ENCODE peak calls at places on chromosome 21, in eight cellular contexts. One of them, this sample, is unnamed.

GRCh38 chr21:39082656-39083376 is 100.4 kb downstream of the PSMG1 start:
- DNase-seq in endodermal cell: peak
- DNase-seq in psoas muscle: no peak
- DNase-seq in left lung: no peak
- DNase-seq in PC-3: peak
- DNase-seq in cardiac muscle cell: no peak
- DNase-seq in kidney: no peak
- DNase-seq in HCT116: peak
- DNase-seq in this sample: no peak

GRCh38 chr21:45042664-45043161 is 31.7 kb upstream of the ADARB1 start:
- DNase-seq in endodermal cell: no peak
- DNase-seq in psoas muscle: no peak
- DNase-seq in left lung: no peak
- DNase-seq in PC-3: no peak
- DNase-seq in cardiac muscle cell: no peak
- DNase-seq in kidney: no peak
- DNase-seq in HCT116: no peak
- DNase-seq in this sample: no peak

GRCh38 chr21:45981641-45982255 is at the start of gene COL6A1:
- DNase-seq in endodermal cell: peak
- DNase-seq in psoas muscle: peak
- DNase-seq in left lung: peak
- DNase-seq in PC-3: peak
- DNase-seq in cardiac muscle cell: peak
- DNase-seq in kidney: peak
- DNase-seq in HCT116: no peak
- DNase-seq in this sample: peak

GRCh38 chr21:39137248-39138186 is 45.7 kb downstream of the PSMG1 start:
- DNase-seq in endodermal cell: peak
- DNase-seq in psoas muscle: no peak
- DNase-seq in left lung: no peak
- DNase-seq in PC-3: peak
- DNase-seq in cardiac muscle cell: peak
- DNase-seq in kidney: no peak
- DNase-seq in HCT116: no peak
- DNase-seq in this sample: no peak

GRCh38 chr21:27244356-27244755 is 277.5 kb upstream of the ADAMTS5 start:
- DNase-seq in endodermal cell: no peak
- DNase-seq in psoas muscle: no peak
- DNase-seq in left lung: no peak
- DNase-seq in PC-3: no peak
- DNase-seq in cardiac muscle cell: peak
- DNase-seq in kidney: no peak
- DNase-seq in HCT116: no peak
- DNase-seq in this sample: no peak

GRCh38 chr21:45554477-45555175 is 12.4 kb upstream of the SLC19A1 start:
- DNase-seq in endodermal cell: peak
- DNase-seq in psoas muscle: peak
- DNase-seq in left lung: peak
- DNase-seq in PC-3: peak
- DNase-seq in cardiac muscle cell: peak
- DNase-seq in kidney: peak
- DNase-seq in HCT116: peak
- DNase-seq in this sample: peak

GRCh38 chr21:27519357-27519756 is 552.5 kb upstream of the ADAMTS5 start:
- DNase-seq in endodermal cell: no peak
- DNase-seq in psoas muscle: no peak
- DNase-seq in left lung: no peak
- DNase-seq in PC-3: peak
- DNase-seq in cardiac muscle cell: peak
- DNase-seq in kidney: no peak
- DNase-seq in HCT116: no peak
- DNase-seq in this sample: no peak

GRCh38 chr21:44896561-44897286 is 23.2 kb upstream of the PTTG1IP start:
- DNase-seq in endodermal cell: no peak
- DNase-seq in psoas muscle: peak
- DNase-seq in left lung: peak
- DNase-seq in PC-3: no peak
- DNase-seq in cardiac muscle cell: no peak
- DNase-seq in kidney: peak
- DNase-seq in HCT116: no peak
- DNase-seq in this sample: no peak

GRCh38 chr21:38075833-38076567 is 159.7 kb upstream of the KCNJ6 start:
- DNase-seq in endodermal cell: no peak
- DNase-seq in psoas muscle: no peak
- DNase-seq in left lung: no peak
- DNase-seq in PC-3: peak
- DNase-seq in cardiac muscle cell: no peak
- DNase-seq in kidney: no peak
- DNase-seq in HCT116: no peak
- DNase-seq in this sample: no peak

GRCh38 chr21:39182484-39183271 is 573 bp downstream of the PSMG1 start:
- DNase-seq in endodermal cell: no peak
- DNase-seq in psoas muscle: no peak
- DNase-seq in left lung: no peak
- DNase-seq in PC-3: peak
- DNase-seq in cardiac muscle cell: peak
- DNase-seq in kidney: no peak
- DNase-seq in HCT116: no peak
- DNase-seq in this sample: no peak

GRCh38 chr21:38930065-38930464 is 124.3 kb downstream of the ETS2 start:
- DNase-seq in endodermal cell: no peak
- DNase-seq in psoas muscle: no peak
- DNase-seq in left lung: no peak
- DNase-seq in PC-3: no peak
- DNase-seq in cardiac muscle cell: no peak
- DNase-seq in kidney: no peak
- DNase-seq in HCT116: no peak
- DNase-seq in this sample: no peak

GRCh38 chr21:45341261-45341660 is 53.6 kb upstream of the POFUT2 start:
- DNase-seq in endodermal cell: no peak
- DNase-seq in psoas muscle: no peak
- DNase-seq in left lung: peak
- DNase-seq in PC-3: no peak
- DNase-seq in cardiac muscle cell: no peak
- DNase-seq in kidney: no peak
- DNase-seq in HCT116: no peak
- DNase-seq in this sample: no peak

GRCh38 chr21:28393279-28393678 is 599.4 kb downstream of the LTN1 start:
- DNase-seq in endodermal cell: no peak
- DNase-seq in psoas muscle: no peak
- DNase-seq in left lung: no peak
- DNase-seq in PC-3: peak
- DNase-seq in cardiac muscle cell: no peak
- DNase-seq in kidney: peak
- DNase-seq in HCT116: no peak
- DNase-seq in this sample: no peak

GRCh38 chr21:44389335-44389734 is 35.9 kb downstream of the TRPM2 start:
- DNase-seq in endodermal cell: no peak
- DNase-seq in psoas muscle: no peak
- DNase-seq in left lung: no peak
- DNase-seq in PC-3: no peak
- DNase-seq in cardiac muscle cell: no peak
- DNase-seq in kidney: no peak
- DNase-seq in HCT116: no peak
- DNase-seq in this sample: no peak

GRCh38 chr21:45293726-45294401 is 6.2 kb upstream of the POFUT2 start:
- DNase-seq in endodermal cell: peak
- DNase-seq in psoas muscle: no peak
- DNase-seq in left lung: peak
- DNase-seq in PC-3: no peak
- DNase-seq in cardiac muscle cell: no peak
- DNase-seq in kidney: peak
- DNase-seq in HCT116: no peak
- DNase-seq in this sample: peak

GRCh38 chr21:45418301-45419071 is 13.5 kb downstream of the COL18A1 start:
- DNase-seq in endodermal cell: peak
- DNase-seq in psoas muscle: peak
- DNase-seq in left lung: peak
- DNase-seq in PC-3: no peak
- DNase-seq in cardiac muscle cell: no peak
- DNase-seq in kidney: peak
- DNase-seq in HCT116: no peak
- DNase-seq in this sample: no peak

GRCh38 chr21:45977396-45977795 is 4.2 kb upstream of the COL6A1 start:
- DNase-seq in endodermal cell: peak
- DNase-seq in psoas muscle: peak
- DNase-seq in left lung: peak
- DNase-seq in PC-3: no peak
- DNase-seq in cardiac muscle cell: peak
- DNase-seq in kidney: peak
- DNase-seq in HCT116: no peak
- DNase-seq in this sample: no peak

GRCh38 chr21:26686278-26686677 is 113.2 kb upstream of the CYYR1 start:
- DNase-seq in endodermal cell: peak
- DNase-seq in psoas muscle: no peak
- DNase-seq in left lung: no peak
- DNase-seq in PC-3: peak
- DNase-seq in cardiac muscle cell: peak
- DNase-seq in kidney: no peak
- DNase-seq in HCT116: no peak
- DNase-seq in this sample: no peak

GRCh38 chr21:35780983-35781382 is 279.3 kb downstream of the SETD4 start:
- DNase-seq in endodermal cell: no peak
- DNase-seq in psoas muscle: no peak
- DNase-seq in left lung: no peak
- DNase-seq in PC-3: no peak
- DNase-seq in cardiac muscle cell: no peak
- DNase-seq in kidney: no peak
- DNase-seq in HCT116: no peak
- DNase-seq in this sample: no peak
- TF ChIP-seq CTCF in endodermal cell: no peak
- TF ChIP-seq CTCF in psoas muscle: no peak
- TF ChIP-seq CTCF in left lung: no peak
- TF ChIP-seq CTCF in PC-3: no peak
- TF ChIP-seq CTCF in cardiac muscle cell: no peak
- TF ChIP-seq CTCF in kidney: no peak
- TF ChIP-seq CTCF in HCT116: no peak
- TF ChIP-seq CTCF in this sample: no peak

GRCh38 chr21:35468991-35469390 is 419.9 kb upstream of the RUNX1 start:
- DNase-seq in endodermal cell: no peak
- DNase-seq in psoas muscle: no peak
- DNase-seq in left lung: no peak
- DNase-seq in PC-3: no peak
- DNase-seq in cardiac muscle cell: peak
- DNase-seq in kidney: no peak
- DNase-seq in HCT116: no peak
- DNase-seq in this sample: no peak
- H3K27ac ChIP-seq in endodermal cell: no peak
- H3K27ac ChIP-seq in psoas muscle: no peak
- H3K27ac ChIP-seq in left lung: no peak
- H3K27ac ChIP-seq in PC-3: no peak
- H3K27ac ChIP-seq in cardiac muscle cell: no peak
- H3K27ac ChIP-seq in kidney: no peak
- H3K27ac ChIP-seq in HCT116: no peak
- H3K27ac ChIP-seq in this sample: no peak

GRCh38 chr21:40472026-40472425 is 374.9 kb downstream of the DSCAM start:
- DNase-seq in endodermal cell: no peak
- DNase-seq in psoas muscle: no peak
- DNase-seq in left lung: no peak
- DNase-seq in PC-3: no peak
- DNase-seq in cardiac muscle cell: no peak
- DNase-seq in kidney: no peak
- DNase-seq in HCT116: no peak
- DNase-seq in this sample: no peak

GRCh38 chr21:40471103-40471502 is 375.9 kb downstream of the DSCAM start:
- DNase-seq in endodermal cell: no peak
- DNase-seq in psoas muscle: no peak
- DNase-seq in left lung: no peak
- DNase-seq in PC-3: no peak
- DNase-seq in cardiac muscle cell: no peak
- DNase-seq in kidney: no peak
- DNase-seq in HCT116: no peak
- DNase-seq in this sample: no peak

GRCh38 chr21:40465382-40465781 is 381.6 kb downstream of the DSCAM start:
- DNase-seq in endodermal cell: no peak
- DNase-seq in psoas muscle: no peak
- DNase-seq in left lung: peak
- DNase-seq in PC-3: no peak
- DNase-seq in cardiac muscle cell: no peak
- DNase-seq in kidney: no peak
- DNase-seq in HCT116: no peak
- DNase-seq in this sample: no peak

GRCh38 chr21:40466893-40467483 is 380.0 kb downstream of the DSCAM start:
- DNase-seq in endodermal cell: no peak
- DNase-seq in psoas muscle: no peak
- DNase-seq in left lung: no peak
- DNase-seq in PC-3: peak
- DNase-seq in cardiac muscle cell: no peak
- DNase-seq in kidney: no peak
- DNase-seq in HCT116: no peak
- DNase-seq in this sample: no peak
- TF ChIP-seq CTCF in endodermal cell: peak
- TF ChIP-seq CTCF in psoas muscle: no peak
- TF ChIP-seq CTCF in left lung: peak
- TF ChIP-seq CTCF in PC-3: peak
- TF ChIP-seq CTCF in cardiac muscle cell: no peak
- TF ChIP-seq CTCF in kidney: peak
- TF ChIP-seq CTCF in HCT116: peak
- TF ChIP-seq CTCF in this sample: peak

GRCh38 chr21:42659416-42660117 is 6.1 kb downstream of the PDE9A start:
- DNase-seq in endodermal cell: no peak
- DNase-seq in psoas muscle: no peak
- DNase-seq in left lung: peak
- DNase-seq in PC-3: no peak
- DNase-seq in cardiac muscle cell: no peak
- DNase-seq in kidney: peak
- DNase-seq in HCT116: no peak
- DNase-seq in this sample: no peak
- H3K27ac ChIP-seq in endodermal cell: peak
- H3K27ac ChIP-seq in psoas muscle: no peak
- H3K27ac ChIP-seq in left lung: no peak
- H3K27ac ChIP-seq in PC-3: no peak
- H3K27ac ChIP-seq in cardiac muscle cell: no peak
- H3K27ac ChIP-seq in kidney: no peak
- H3K27ac ChIP-seq in HCT116: no peak
- H3K27ac ChIP-seq in this sample: no peak

GRCh38 chr21:42336065-42336464 is 14.7 kb downstream of the TFF2 start:
- DNase-seq in endodermal cell: peak
- DNase-seq in psoas muscle: no peak
- DNase-seq in left lung: no peak
- DNase-seq in PC-3: no peak
- DNase-seq in cardiac muscle cell: peak
- DNase-seq in kidney: no peak
- DNase-seq in HCT116: no peak
- DNase-seq in this sample: no peak

GRCh38 chr21:42332557-42332956 is 17.3 kb upstream of the TFF3 start:
- DNase-seq in endodermal cell: peak
- DNase-seq in psoas muscle: no peak
- DNase-seq in left lung: no peak
- DNase-seq in PC-3: no peak
- DNase-seq in cardiac muscle cell: no peak
- DNase-seq in kidney: no peak
- DNase-seq in HCT116: no peak
- DNase-seq in this sample: no peak

GRCh38 chr21:42337276-42337675 is 13.5 kb downstream of the TFF2 start:
- DNase-seq in endodermal cell: peak
- DNase-seq in psoas muscle: no peak
- DNase-seq in left lung: no peak
- DNase-seq in PC-3: no peak
- DNase-seq in cardiac muscle cell: no peak
- DNase-seq in kidney: no peak
- DNase-seq in HCT116: no peak
- DNase-seq in this sample: no peak

GRCh38 chr21:42330380-42331336 is 15.4 kb upstream of the TFF3 start:
- DNase-seq in endodermal cell: peak
- DNase-seq in psoas muscle: no peak
- DNase-seq in left lung: no peak
- DNase-seq in PC-3: no peak
- DNase-seq in cardiac muscle cell: no peak
- DNase-seq in kidney: no peak
- DNase-seq in HCT116: no peak
- DNase-seq in this sample: no peak

GRCh38 chr21:42331660-42332059 is 16.5 kb upstream of the TFF3 start:
- DNase-seq in endodermal cell: no peak
- DNase-seq in psoas muscle: no peak
- DNase-seq in left lung: no peak
- DNase-seq in PC-3: no peak
- DNase-seq in cardiac muscle cell: no peak
- DNase-seq in kidney: no peak
- DNase-seq in HCT116: no peak
- DNase-seq in this sample: no peak
- TF ChIP-seq CTCF in endodermal cell: no peak
- TF ChIP-seq CTCF in psoas muscle: no peak
- TF ChIP-seq CTCF in left lung: no peak
- TF ChIP-seq CTCF in PC-3: no peak
- TF ChIP-seq CTCF in cardiac muscle cell: no peak
- TF ChIP-seq CTCF in kidney: no peak
- TF ChIP-seq CTCF in HCT116: no peak
- TF ChIP-seq CTCF in this sample: no peak